ENCODE peak calls at places on chromosomes 2 and 18, in seven cellular contexts. A is AML-193; I is nucleus accumbens; P is CD8-positive, alpha-beta memory T cell; S is CD8-positive, alpha-beta T cell; U is ACHN; Q is activated CD8-positive, alpha-beta T cell treated with anti-CD3 and anti-CD28 coated beads for 36 hours. K is an unnamed sample.

GRCh38 chr2:19577668-19578067 is 219.2 kb upstream of the OSR1 start:
- DNase-seq in A (no peak), I (no peak), P (no peak), S (no peak), U (no peak), Q (no peak), K (no peak)

GRCh38 chr2:240002983-240003382 is 22.2 kb downstream of the NDUFA10 start:
- DNase-seq in A (no peak), I (no peak), P (no peak), S (no peak), U (no peak), Q (no peak), K (no peak)

GRCh38 chr2:110881908-110882307 is 149.5 kb downstream of the ACOXL start:
- DNase-seq in A (no peak), I (no peak), P (no peak), S (no peak), U (no peak), Q (peak), K (no peak)

GRCh38 chr18:79068299-79068945 is 772 bp upstream of the ATP9B start:
- DNase-seq in A (peak), I (no peak), P (no peak), S (peak), U (no peak), Q (peak), K (no peak)

GRCh38 chr18:36758623-36759022 is 70.2 kb downstream of the TPGS2 start:
- DNase-seq in A (no peak), I (no peak), P (no peak), S (no peak), U (no peak), Q (no peak), K (no peak)

GRCh38 chr2:230874876-230875275 is 10.1 kb downstream of the ITM2C start:
- DNase-seq in A (no peak), I (no peak), P (no peak), S (no peak), U (no peak), Q (no peak), K (no peak)

GRCh38 chr18:452801-453200 is 47.7 kb downstream of the COLEC12 start:
- DNase-seq in A (no peak), I (no peak), P (no peak), S (no peak), U (no peak), Q (no peak), K (peak)

GRCh38 chr2:75098856-75099255 is 100.5 kb downstream of the TACR1 start:
- DNase-seq in A (peak), I (peak), P (no peak), S (no peak), U (peak), Q (no peak), K (peak)

GRCh38 chr2:163407296-163407695 is 328.5 kb downstream of the FIGN start:
- DNase-seq in A (no peak), I (no peak), P (no peak), S (no peak), U (no peak), Q (no peak), K (no peak)

GRCh38 chr18:39604836-39605235 is 2039.2 kb upstream of the CELF4 start:
- DNase-seq in A (no peak), I (no peak), P (no peak), S (no peak), U (no peak), Q (no peak), K (peak)

GRCh38 chr2:75605770-75606535 is 40.6 kb upstream of the MRPL19 start:
- DNase-seq in A (no peak), I (no peak), P (no peak), S (no peak), U (peak), Q (no peak), K (no peak)

GRCh38 chr2:28578768-28579167 is 82.9 kb downstream of the PLB1 start:
- DNase-seq in A (no peak), I (no peak), P (no peak), S (no peak), U (no peak), Q (no peak), K (no peak)

GRCh38 chr2:36753706-36754221 is 57.3 kb downstream of the VIT start:
- DNase-seq in A (no peak), I (no peak), P (no peak), S (no peak), U (no peak), Q (no peak), K (no peak)

GRCh38 chr2:202718614-202719013 is 83.8 kb downstream of the FAM117B start:
- DNase-seq in A (no peak), I (no peak), P (no peak), S (no peak), U (peak), Q (no peak), K (no peak)

GRCh38 chr2:42770288-42771131 is 6.6 kb upstream of the OXER1 start:
- DNase-seq in A (peak), I (peak), P (no peak), S (no peak), U (peak), Q (no peak), K (peak)

GRCh38 chr2:160075171-160075570 is 12.8 kb upstream of the PLA2R1 start:
- DNase-seq in A (no peak), I (no peak), P (no peak), S (no peak), U (no peak), Q (no peak), K (no peak)

GRCh38 chr2:241652142-241652541 is 14.6 kb downstream of the ATG4B start:
- DNase-seq in A (no peak), I (no peak), P (no peak), S (no peak), U (no peak), Q (no peak), K (no peak)

GRCh38 chr18:8635087-8635486 is 25.9 kb downstream of the RAB12 start:
- DNase-seq in A (no peak), I (no peak), P (no peak), S (no peak), U (no peak), Q (no peak), K (no peak)

GRCh38 chr2:217552081-217552480 is 450.7 kb downstream of the TNS1 start:
- DNase-seq in A (no peak), I (no peak), P (no peak), S (no peak), U (no peak), Q (no peak), K (no peak)

GRCh38 chr2:237431372-237431771 is 17.4 kb upstream of the COL6A3 start:
- DNase-seq in A (no peak), I (no peak), P (no peak), S (no peak), U (no peak), Q (peak), K (no peak)

GRCh38 chr2:144519934-144520717 is at the start of gene ZEB2:
- DNase-seq in A (peak), I (peak), P (peak), S (peak), U (peak), Q (peak), K (peak)

GRCh38 chr2:26540306-26540705 is 62.4 kb upstream of the OTOF start:
- DNase-seq in A (no peak), I (no peak), P (no peak), S (no peak), U (no peak), Q (no peak), K (no peak)

GRCh38 chr2:3489449-3490115 is 29.7 kb downstream of the ADI1 start:
- DNase-seq in A (no peak), I (no peak), P (no peak), S (no peak), U (no peak), Q (no peak), K (no peak)

GRCh38 chr2:50295596-50295995 is 736.3 kb downstream of the NRXN1 start:
- DNase-seq in A (no peak), I (no peak), P (no peak), S (no peak), U (no peak), Q (no peak), K (no peak)

GRCh38 chr2:163493330-163494319 is 242.2 kb downstream of the FIGN start:
- DNase-seq in A (no peak), I (no peak), P (no peak), S (no peak), U (no peak), Q (no peak), K (no peak)

GRCh38 chr2:102806250-102806837 is 44.5 kb downstream of the TMEM182 start:
- DNase-seq in A (peak), I (peak), P (no peak), S (no peak), U (peak), Q (peak), K (peak)

GRCh38 chr2:120737802-120738516 is 2.3 kb downstream of the GLI2 start:
- DNase-seq in A (no peak), I (no peak), P (no peak), S (no peak), U (no peak), Q (no peak), K (no peak)

GRCh38 chr2:100621371-100621910 is 58.6 kb downstream of the PDCL3 start:
- DNase-seq in A (no peak), I (no peak), P (no peak), S (no peak), U (no peak), Q (no peak), K (no peak)

GRCh38 chr2:66435549-66435875 is 587 bp downstream of the MEIS1 start:
- DNase-seq in A (no peak), I (no peak), P (no peak), S (no peak), U (peak), Q (no peak), K (no peak)

GRCh38 chr2:151423760-151424159 is 14.1 kb downstream of the RIF1 start:
- DNase-seq in A (no peak), I (no peak), P (no peak), S (peak), U (no peak), Q (no peak), K (no peak)

GRCh38 chr2:189049709-189050108 is 75.5 kb downstream of the COL3A1 start:
- DNase-seq in A (no peak), I (no peak), P (no peak), S (no peak), U (no peak), Q (no peak), K (no peak)

GRCh38 chr2:156896294-156896693 is 361.2 kb upstream of the GALNT5 start:
- DNase-seq in A (peak), I (no peak), P (no peak), S (no peak), U (no peak), Q (peak), K (peak)

GRCh38 chr2:224378087-224379085 is 23.5 kb downstream of the FAM124B start:
- DNase-seq in A (no peak), I (no peak), P (no peak), S (no peak), U (no peak), Q (no peak), K (no peak)

GRCh38 chr18:73848656-73849055 is 299.0 kb downstream of the FBXO15 start:
- DNase-seq in A (no peak), I (no peak), P (no peak), S (no peak), U (no peak), Q (no peak), K (no peak)

GRCh38 chr2:1705557-1706076 is 38.7 kb downstream of the PXDN start:
- DNase-seq in A (no peak), I (no peak), P (no peak), S (no peak), U (no peak), Q (no peak), K (no peak)

GRCh38 chr18:36697905-36698304 is 130.9 kb downstream of the TPGS2 start:
- DNase-seq in A (no peak), I (no peak), P (no peak), S (no peak), U (peak), Q (no peak), K (no peak)

K was measured in NB4.